ENCODE peak calls at places on chromosome 2, in nine cellular contexts. U is fibroblast of the aortic adventitia, S is ELR, Z is GM10248, V is ovary, P is amniotic stem cell, M is substantia nigra, D is RPMI7951, R is Daoy. A is an unnamed sample.

GRCh38 chr2:43131051-43131889 is 95.1 kb downstream of the ZFP36L2 start:
- DNase-seq in R (peak; percentile 97), P (peak; percentile 83), M (no peak), Z (peak; percentile 78), D (peak; percentile 91), V (no peak), S (peak; percentile 91), U (peak; percentile 86), A (peak; percentile 73)

GRCh38 chr2:179273461-179273962 is 8.9 kb upstream of the SESTD1 start:
- DNase-seq in D (no peak), S (no peak), V (no peak), R (no peak), Z (no peak), U (peak; percentile 45), P (no peak), M (no peak), A (no peak)

GRCh38 chr2:32937602-32938450 is 8.9 kb upstream of the LTBP1 start:
- DNase-seq in R (no peak), V (no peak), Z (no peak), U (peak; percentile 12), M (no peak), P (no peak), D (peak; percentile 15), S (peak; percentile 8), A (no peak)

GRCh38 chr2:101332885-101333766 is 24.6 kb upstream of the RNF149 start:
- DNase-seq in S (no peak), P (no peak), U (no peak), M (no peak), V (no peak), D (no peak), Z (no peak), R (no peak), A (no peak)

GRCh38 chr2:183078467-183079334 is at the start of gene DUSP19:
- DNase-seq in U (peak; percentile 95), M (peak; percentile 46), Z (peak; percentile 84), V (peak; percentile 85), R (peak; percentile 92), D (peak; percentile 89), S (peak; percentile 92), P (peak; percentile 64), A (peak; percentile 90)

GRCh38 chr2:19810637-19811036 is 91.1 kb downstream of the TTC32 start:
- DNase-seq in R (no peak), U (no peak), D (peak; percentile 76), P (no peak), M (no peak), S (no peak), V (no peak), Z (no peak), A (peak; percentile 60)

GRCh38 chr2:7432426-7432825 is 515.2 kb downstream of the RNF144A start:
- DNase-seq in R (no peak), V (no peak), D (no peak), P (no peak), M (no peak), U (no peak), S (no peak), Z (no peak), A (no peak)

GRCh38 chr2:168816369-168816768 is 13.9 kb downstream of the NOSTRIN start:
- DNase-seq in D (peak; percentile 58), S (peak; percentile 87), Z (no peak), V (no peak), R (peak; percentile 41), M (no peak), U (peak; percentile 89), P (peak; percentile 20), A (no peak)

GRCh38 chr2:163593941-163594340 is 141.9 kb downstream of the FIGN start:
- DNase-seq in Z (no peak), D (no peak), M (no peak), V (no peak), U (no peak), P (no peak), S (no peak), R (no peak), A (no peak)

GRCh38 chr2:72897785-72898184 is 10.6 kb downstream of the SPR start:
- DNase-seq in P (no peak), R (no peak), D (no peak), M (no peak), Z (no peak), S (no peak), U (no peak), V (no peak), A (no peak)

GRCh38 chr2:118609138-118609537 is 238.3 kb downstream of the EN1 start:
- DNase-seq in P (no peak), U (no peak), M (no peak), Z (no peak), D (no peak), S (no peak), V (no peak), R (no peak), A (no peak)

GRCh38 chr2:22355816-22356433 is 1029.1 kb upstream of the KLHL29 start:
- DNase-seq in P (no peak), V (peak; percentile 26), D (no peak), M (peak; percentile 3), Z (peak; percentile 29), R (peak; percentile 7), S (peak; percentile 8), U (no peak), A (peak; percentile 15)

GRCh38 chr2:240567872-240568677 is at the start of gene RNPEPL1:
- DNase-seq in S (peak; percentile 55), M (no peak), D (peak; percentile 36), P (no peak), U (no peak), V (peak; percentile 55), R (peak; percentile 52), Z (peak; percentile 63), A (peak; percentile 44)

GRCh38 chr2:151665959-151666358 is 68.3 kb downstream of the NEB start:
- DNase-seq in P (no peak), V (no peak), U (no peak), R (no peak), D (no peak), S (no peak), Z (no peak), M (no peak), A (no peak)

GRCh38 chr2:181305151-181306123 is 151.7 kb upstream of the ITGA4 start:
- DNase-seq in V (no peak), M (no peak), S (no peak), U (peak; percentile 14), D (peak; percentile 23), P (no peak), R (no peak), Z (peak; percentile 45), A (no peak)

GRCh38 chr2:152762202-152762601 is 43.8 kb downstream of the ARL6IP6 start:
- DNase-seq in M (no peak), V (no peak), R (no peak), D (peak; percentile 56), U (peak; percentile 96), S (peak; percentile 89), P (no peak), Z (no peak), A (no peak)

GRCh38 chr2:240095556-240096523 is 40.3 kb downstream of the COPS9 start:
- DNase-seq in P (no peak), U (no peak), V (no peak), M (no peak), Z (no peak), D (no peak), S (no peak), R (no peak), A (no peak)

GRCh38 chr2:207223051-207223450 is 57.3 kb upstream of the KLF7 start:
- DNase-seq in Z (peak; percentile 40), M (no peak), S (peak; percentile 84), D (peak; percentile 79), U (no peak), P (no peak), R (peak; percentile 90), V (no peak), A (no peak)

GRCh38 chr2:40317047-40317446 is 134.8 kb downstream of the SLC8A1 start:
- DNase-seq in U (peak; percentile 58), M (no peak), R (no peak), D (no peak), Z (no peak), S (peak; percentile 54), V (no peak), P (no peak), A (no peak)

GRCh38 chr2:219056896-219057708 is 3.6 kb downstream of the IHH start:
- DNase-seq in P (no peak), R (no peak), V (no peak), S (peak; percentile 9), Z (no peak), U (no peak), D (no peak), M (no peak), A (no peak)

GRCh38 chr2:129909648-129910418 is 69.6 kb upstream of the RAB6C start:
- DNase-seq in U (no peak), P (no peak), S (no peak), R (no peak), D (no peak), Z (no peak), V (no peak), M (no peak), A (no peak)

GRCh38 chr2:129661942-129662341 is 317.5 kb upstream of the RAB6C start:
- DNase-seq in Z (no peak), P (no peak), R (no peak), D (no peak), M (no peak), V (no peak), S (no peak), U (no peak), A (no peak)

GRCh38 chr2:109369671-109370191 is 240.7 kb downstream of the SH3RF3 start:
- DNase-seq in D (no peak), M (no peak), S (no peak), U (no peak), R (no peak), V (no peak), P (no peak), Z (no peak), A (no peak)

GRCh38 chr2:229059331-229060033 is 211.6 kb downstream of the PID1 start:
- DNase-seq in D (no peak), Z (no peak), M (no peak), S (no peak), U (no peak), R (no peak), P (no peak), V (no peak), A (no peak)

GRCh38 chr2:195649629-195650190 is 7.3 kb upstream of the SLC39A10 start:
- DNase-seq in V (no peak), U (no peak), D (no peak), S (no peak), M (no peak), Z (peak; percentile 29), P (no peak), R (no peak), A (no peak)

GRCh38 chr2:187379869-187380268 is 68.2 kb downstream of the CALCRL start:
- DNase-seq in Z (no peak), U (no peak), S (no peak), M (no peak), D (no peak), P (no peak), V (no peak), R (no peak), A (no peak)

GRCh38 chr2:68292108-68292710 is 27.5 kb downstream of the CNRIP1 start:
- DNase-seq in Z (peak; percentile 34), P (no peak), S (peak; percentile 57), R (no peak), D (peak; percentile 12), M (no peak), U (peak; percentile 35), V (no peak), A (no peak)

GRCh38 chr2:25401307-25402021 is 59.7 kb upstream of the DNMT3A start:
- DNase-seq in Z (no peak), M (no peak), V (no peak), D (no peak), U (no peak), P (no peak), R (no peak), S (no peak), A (no peak)

GRCh38 chr2:120227111-120227991 is 4.2 kb upstream of the TMEM185B start:
- DNase-seq in P (no peak), Z (no peak), M (no peak), D (peak; percentile 35), U (no peak), R (no peak), S (no peak), V (peak; percentile 8), A (no peak)

GRCh38 chr2:9440058-9440727 is 16.7 kb downstream of the CPSF3 start:
- DNase-seq in V (no peak), U (peak; percentile 31), P (no peak), R (no peak), Z (no peak), S (peak; percentile 73), D (no peak), M (no peak), A (no peak)

GRCh38 chr2:184890311-184890710 is 292.0 kb downstream of the ZNF804A start:
- DNase-seq in Z (no peak), D (no peak), M (no peak), S (peak; percentile 40), V (no peak), U (no peak), P (no peak), R (no peak), A (no peak)